ENCODE peak calls at places on chromosomes 1 and 21, in six cellular contexts. Z, P, M, D, F and B are unnamed samples.

GRCh38 chr1:205750683-205751651 is 985 bp upstream of the NUCKS1 start:
- DNase-seq in Z (no peak), P (no peak), M (no peak), D (no peak), F (no peak), B (peak)

GRCh38 chr1:202565890-202566289 is 144.4 kb downstream of the SYT2 start:
- DNase-seq in Z (no peak), P (no peak), M (no peak), D (peak), F (no peak), B (no peak)

GRCh38 chr1:15882665-15883064 is 35.2 kb downstream of the SPEN start:
- DNase-seq in Z (no peak), P (no peak), M (no peak), D (no peak), F (no peak), B (no peak)

GRCh38 chr1:16038620-16038912 is 5.0 kb upstream of the CLCNKB start:
- DNase-seq in Z (no peak), P (no peak), M (no peak), D (no peak), F (no peak), B (no peak)

GRCh38 chr1:20785907-20786309 is 1.2 kb downstream of the HP1BP3 start:
- DNase-seq in Z (no peak), P (no peak), M (peak), D (no peak), F (no peak), B (peak)

GRCh38 chr1:18815203-18815531 is 44.3 kb downstream of the TAS1R2 start:
- DNase-seq in Z (no peak), P (no peak), M (no peak), D (no peak), F (no peak), B (no peak)

GRCh38 chr1:219507432-219507831 is 105.5 kb downstream of the ZC3H11B start:
- DNase-seq in Z (no peak), P (peak), M (peak), D (no peak), F (no peak), B (peak)

GRCh38 chr21:38597436-38597835 is 99.2 kb upstream of the ERG start:
- DNase-seq in Z (no peak), P (no peak), M (no peak), D (no peak), F (no peak), B (no peak)

DNA sequence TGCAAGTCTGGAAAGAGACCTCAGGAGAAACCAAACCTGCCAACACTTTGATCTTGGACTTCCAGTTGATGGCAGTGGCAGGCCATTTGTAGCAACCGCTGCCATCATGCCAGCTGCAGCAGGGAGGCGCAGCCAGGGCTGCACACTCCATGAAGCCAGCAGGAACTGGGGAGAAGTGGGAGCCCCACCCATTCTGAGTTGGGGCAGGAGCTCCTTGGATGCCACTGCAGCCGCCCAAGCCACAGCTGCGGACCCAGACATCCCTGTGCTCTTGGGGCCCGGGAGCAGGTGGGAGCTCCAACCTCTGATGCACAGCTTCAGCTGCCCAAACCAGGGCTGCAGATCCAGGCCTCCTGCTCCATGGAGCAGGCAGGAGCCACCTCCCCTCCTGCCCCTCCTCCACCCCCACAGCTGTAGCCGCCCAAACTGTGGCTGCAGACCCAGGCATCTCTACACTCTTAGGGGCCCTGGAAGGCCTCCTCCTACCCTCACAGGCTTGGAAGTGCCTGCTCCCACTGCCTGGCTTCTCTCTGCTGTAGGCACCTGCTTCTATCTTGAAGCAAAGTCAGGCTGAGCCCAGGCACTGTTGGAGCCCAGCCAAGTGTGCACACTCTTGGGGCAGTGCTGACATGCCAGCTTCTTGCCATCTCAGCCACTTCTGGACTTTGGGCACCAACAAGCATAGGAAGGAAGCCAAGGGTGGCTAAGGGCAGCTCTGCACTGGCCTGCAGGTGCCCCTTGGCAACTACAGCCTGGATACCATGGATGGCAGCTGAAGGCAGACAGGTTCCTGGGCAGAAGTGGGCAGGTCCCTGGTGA is 20.0 kb upstream of the DISP1 start:
- DNase-seq in Z (no peak), P (no peak), M (no peak), D (no peak), F (no peak), B (no peak)
- TF ChIP-seq CTCF in Z (no peak), P (no peak), M (peak), D (no peak), F (peak), B (no peak)

GRCh38 chr1:23019094-23019850 is at the start of gene KDM1A:
- DNase-seq in Z (peak), P (peak), M (peak), D (peak), F (peak), B (peak)
- TF ChIP-seq CTCF in Z (no peak), P (no peak), M (peak), D (peak), F (peak), B (peak)

GRCh38 chr1:178724734-178725602 is at the start of gene RALGPS2:
- DNase-seq in Z (peak), P (peak), M (peak), D (peak), F (peak), B (peak)
- TF ChIP-seq CTCF in Z (no peak), P (no peak), M (no peak), D (no peak), F (no peak), B (no peak)

GRCh38 chr1:247241687-247242086 is 14.2 kb upstream of the VN1R5 start:
- DNase-seq in Z (no peak), P (no peak), M (no peak), D (no peak), F (no peak), B (no peak)
- TF ChIP-seq CTCF in Z (no peak), P (no peak), M (no peak), D (no peak), F (no peak), B (no peak)

DNA sequence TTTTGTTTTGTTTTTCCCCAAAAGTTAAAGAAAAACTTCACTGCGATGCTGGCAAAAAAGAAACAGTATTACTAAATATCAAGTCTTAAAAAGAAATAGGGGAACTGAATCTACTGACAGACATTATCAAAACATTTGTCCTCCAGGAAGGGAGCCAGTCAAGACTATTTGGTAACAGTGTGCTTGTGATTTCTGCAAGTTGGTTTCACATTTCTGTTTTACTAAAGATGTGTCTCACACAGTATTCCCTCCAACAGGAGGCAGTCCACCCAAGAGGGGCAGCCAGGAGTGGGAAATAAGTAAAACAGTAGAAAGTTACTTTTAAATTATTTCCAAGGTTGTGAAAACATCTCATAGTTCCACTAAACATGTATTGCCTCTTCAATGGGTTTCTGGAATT is 74.4 kb upstream of the SDC3 start:
- DNase-seq in Z (no peak), P (peak), M (no peak), D (peak), F (peak), B (no peak)
- TF ChIP-seq CTCF in Z (no peak), P (peak), M (peak), D (no peak), F (peak), B (no peak)